ENCODE peak calls at places on chromosomes 6 and 20, in seven cellular contexts. E is suprapubic skin, K is spleen, O is ovary, B is IMR-90, S is tibial nerve, D is adrenal gland. Y is an unnamed sample. For H3K27me3, the result is how much of the 10 kb centered on the place peaks cover.

GRCh38 chr6:93376026-93376540 is 43.3 kb downstream of the EPHA7 start:
- DNase-seq in E (no peak), K (no peak), O (no peak), B (no peak), S (no peak), D (no peak), Y (no peak)

GRCh38 chr6:170271771-170272314 is 19.0 kb downstream of the DLL1 start:
- DNase-seq in E (no peak), K (peak), O (no peak), B (no peak), S (no peak), D (peak), Y (peak)

GRCh38 chr6:105844275-105844848 is 241.8 kb upstream of the PRDM1 start:
- DNase-seq in E (no peak), K (no peak), O (peak), B (peak), S (no peak), D (peak), Y (peak)

GRCh38 chr6:17986656-17987575 is 519 bp downstream of the KIF13A start:
- DNase-seq in E (peak), K (peak), O (peak), B (peak), S (peak), D (peak), Y (peak)

GRCh38 chr6:32108094-32108627 is 977 bp downstream of the TNXB start:
- DNase-seq in E (peak), K (no peak), O (peak), B (peak), S (peak), D (peak), Y (peak)

GRCh38 chr6:46969206-46969605 is 47.5 kb upstream of the ADGRF5 start:
- DNase-seq in E (no peak), K (no peak), O (no peak), B (no peak), S (no peak), D (no peak), Y (no peak)

GRCh38 chr6:132063204-132063603 is 112.0 kb upstream of the CCN2 start:
- DNase-seq in E (no peak), K (no peak), O (no peak), B (peak), S (no peak), D (no peak), Y (no peak)

GRCh38 chr6:15266423-15266996 is 20.6 kb downstream of the JARID2 start:
- DNase-seq in E (no peak), K (no peak), O (no peak), B (no peak), S (no peak), D (no peak), Y (peak)

GRCh38 chr6:153941768-153942167 is 97.3 kb upstream of the OPRM1 start:
- DNase-seq in E (no peak), K (no peak), O (no peak), B (no peak), S (no peak), D (no peak), Y (no peak)

GRCh38 chr6:143336446-143337152 is 113.9 kb downstream of the ADAT2 start:
- DNase-seq in E (no peak), K (no peak), O (no peak), B (peak), S (no peak), D (no peak), Y (no peak)

GRCh38 chr6:106858653-106859092 is 115.9 kb downstream of the CD24 start:
- DNase-seq in E (no peak), K (no peak), O (no peak), B (peak), S (no peak), D (no peak), Y (no peak)

GRCh38 chr20:49669601-49670189 is 44.0 kb downstream of the B4GALT5 start:
- DNase-seq in E (no peak), K (no peak), O (no peak), B (no peak), S (no peak), D (no peak), Y (no peak)

GRCh38 chr6:15351631-15352030 is 105.8 kb downstream of the JARID2 start:
- DNase-seq in E (no peak), K (no peak), O (peak), B (peak), S (no peak), D (peak), Y (peak)

GRCh38 chr6:17096657-17097056 is 5.2 kb upstream of the STMND1 start:
- DNase-seq in E (no peak), K (no peak), O (no peak), B (no peak), S (no peak), D (no peak), Y (no peak)

GRCh38 chr20:6828794-6829423 is 61.4 kb downstream of the BMP2 start:
- DNase-seq in E (peak), K (no peak), O (peak), B (peak), S (peak), D (peak), Y (peak)

GRCh38 chr20:3172933-3173581 is at the start of gene LZTS3:
- DNase-seq in E (peak), K (peak), O (peak), B (peak), S (peak), D (peak), Y (peak)

GRCh38 chr6:156396068-156396771 is 381.0 kb upstream of the ARID1B start:
- DNase-seq in E (no peak), K (no peak), O (no peak), B (no peak), S (no peak), D (no peak), Y (no peak)

GRCh38 chr6:137218473-137218916 is 690 bp downstream of the IFNGR1 start:
- DNase-seq in E (peak), K (no peak), O (no peak), B (peak), S (no peak), D (peak), Y (no peak)

GRCh38 chr6:35052694-35053565 is 88.2 kb downstream of the TCP11 start:
- DNase-seq in E (peak), K (no peak), O (peak), B (peak), S (peak), D (peak), Y (peak)

GRCh38 chr6:92329416-92329815 is 1089.9 kb downstream of the EPHA7 start:
- DNase-seq in E (no peak), K (no peak), O (no peak), B (peak), S (no peak), D (no peak), Y (no peak)

GRCh38 chr6:2171728-2172127 is 73.7 kb downstream of the GMDS start:
- DNase-seq in E (no peak), K (no peak), O (no peak), B (no peak), S (no peak), D (no peak), Y (no peak)

GRCh38 chr20:58023781-58024180 is 204.7 kb downstream of the ANKRD60 start:
- DNase-seq in E (no peak), K (no peak), O (no peak), B (no peak), S (no peak), D (peak), Y (no peak)

GRCh38 chr6:166775180-166775922 is 148.3 kb upstream of the RPS6KA2 start:
- DNase-seq in E (no peak), K (no peak), O (peak), B (peak), S (no peak), D (peak), Y (peak)

GRCh38 chr6:156440688-156441087 is 336.5 kb upstream of the ARID1B start:
- DNase-seq in E (no peak), K (no peak), O (no peak), B (no peak), S (no peak), D (no peak), Y (no peak)

GRCh38 chr20:46365483-46366215 is 40.8 kb downstream of the ELMO2 start:
- DNase-seq in E (no peak), K (no peak), O (no peak), B (no peak), S (no peak), D (peak), Y (no peak)

GRCh38 chr20:23331951-23332350 is 18.6 kb upstream of the NXT1 start:
- DNase-seq in E (no peak), K (no peak), O (no peak), B (no peak), S (no peak), D (no peak), Y (no peak)

GRCh38 chr6:66662196-66662595 is 955.2 kb upstream of the EYS start:
- DNase-seq in E (no peak), K (no peak), O (no peak), B (peak), S (no peak), D (no peak), Y (no peak)

GRCh38 chr20:48421547-48421946 is 406.3 kb downstream of the PREX1 start:
- DNase-seq in E (no peak), K (no peak), O (no peak), B (no peak), S (no peak), D (no peak), Y (no peak)

GRCh38 chr20:9015984-9016324 is 52.9 kb upstream of the PLCB4 start:
- DNase-seq in E (no peak), K (no peak), O (no peak), B (peak), S (no peak), D (no peak), Y (no peak)

GRCh38 chr6:121305957-121306607 is 28.2 kb downstream of the TBC1D32 start:
- DNase-seq in E (no peak), K (no peak), O (no peak), B (peak), S (no peak), D (no peak), Y (no peak)

GRCh38 chr20:34439168-34439567 is 76.1 kb downstream of the ITCH start:
- DNase-seq in E (no peak), K (no peak), O (no peak), B (no peak), S (no peak), D (no peak), Y (no peak)

GRCh38 chr20:59137532-59137931 is 26.1 kb upstream of the ZNF831 start:
- DNase-seq in E (no peak), K (no peak), O (no peak), B (no peak), S (no peak), D (no peak), Y (peak)

GRCh38 chr6:127816643-127817042 is 84.2 kb downstream of the THEMIS start:
- DNase-seq in E (no peak), K (no peak), O (no peak), B (no peak), S (no peak), D (no peak), Y (no peak)

GRCh38 chr6:34531580-34532201 is 24.4 kb downstream of the SPDEF start:
- DNase-seq in E (no peak), K (peak), O (peak), B (peak), S (peak), D (peak), Y (peak)

GRCh38 chr6:134784336-134784735 is 165.6 kb downstream of the ALDH8A1 start:
- DNase-seq in E (no peak), K (no peak), O (no peak), B (no peak), S (no peak), D (no peak), Y (no peak)

GRCh38 chr6:136341367-136341766 is 51.7 kb upstream of the BCLAF1 start:
- DNase-seq in E (no peak), K (no peak), O (no peak), B (no peak), S (no peak), D (no peak), Y (no peak)

GRCh38 chr6:69763763-69764162 is 33.0 kb downstream of the LMBRD1 start:
- DNase-seq in E (no peak), K (no peak), O (no peak), B (no peak), S (no peak), D (no peak), Y (no peak)

GRCh38 chr6:155313602-155314091 is 637 bp downstream of the TFB1M start:
- DNase-seq in E (no peak), K (no peak), O (no peak), B (no peak), S (no peak), D (no peak), Y (no peak)

GRCh38 chr6:40997256-40997957 is 41.6 kb downstream of the UNC5CL start:
- DNase-seq in E (no peak), K (no peak), O (no peak), B (peak), S (no peak), D (peak), Y (no peak)

GRCh38 chr20:44280387-44280786 is 30.6 kb downstream of the FITM2 start:
- DNase-seq in E (no peak), K (no peak), O (no peak), B (no peak), S (no peak), D (no peak), Y (no peak)

DNA sequence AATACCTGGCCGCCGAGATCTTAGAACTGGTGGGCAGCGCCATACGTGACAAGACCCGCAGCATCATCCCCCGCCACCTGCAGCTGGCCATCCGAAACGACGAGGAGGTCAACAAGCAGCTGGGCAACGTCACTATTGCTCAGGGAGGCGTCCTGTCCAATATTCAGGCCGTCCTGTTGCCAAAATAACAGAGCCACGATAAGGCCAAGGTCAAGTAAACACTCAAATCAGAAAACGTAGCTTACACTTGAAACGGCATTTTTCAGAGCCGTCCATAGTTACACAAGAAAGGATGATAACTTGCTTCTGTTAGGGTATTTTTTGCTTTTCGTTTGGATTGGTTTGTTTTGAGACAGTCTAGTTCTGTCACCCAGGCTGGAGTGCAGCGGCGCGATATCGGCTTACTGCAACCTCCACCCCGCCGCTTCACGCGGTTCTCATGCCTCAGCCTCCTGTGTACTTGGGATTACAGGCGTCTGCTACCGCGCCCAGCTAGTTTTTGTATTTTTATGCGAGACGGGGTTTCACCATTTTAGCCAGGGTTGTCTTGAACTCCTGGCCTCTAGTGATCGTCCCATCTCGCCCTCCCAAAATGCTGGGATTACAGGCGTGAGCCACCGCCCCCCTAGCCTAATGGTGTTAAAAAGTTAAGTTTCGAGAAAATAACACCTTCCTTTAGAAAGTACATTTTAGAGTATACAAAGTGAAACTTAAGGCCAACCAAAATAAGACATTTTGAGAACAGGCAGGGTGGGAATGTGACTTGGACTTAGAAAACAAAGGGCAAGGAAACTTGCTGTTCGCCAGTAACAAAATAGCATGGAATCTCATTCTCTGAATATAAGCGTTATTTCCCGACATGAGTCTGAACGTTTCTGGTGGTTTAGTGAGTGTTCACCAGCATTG is 42.8 kb upstream of the HFE start:
- DNase-seq in E (no peak), K (peak), O (peak), B (peak), S (no peak), D (peak), Y (no peak)
- TF ChIP-seq POLR2A in E (no peak), K (no peak), O (no peak), B (no peak), S (no peak), D (no peak), Y (no peak)

GRCh38 chr20:56783826-56784225 is 154.7 kb downstream of the TFAP2C start:
- DNase-seq in E (no peak), K (no peak), O (no peak), B (no peak), S (no peak), D (no peak), Y (no peak)

GRCh38 chr20:56788671-56789610 is 159.8 kb downstream of the TFAP2C start:
- DNase-seq in E (no peak), K (no peak), O (no peak), B (no peak), S (no peak), D (no peak), Y (no peak)

GRCh38 chr20:56786503-56786902 is 157.4 kb downstream of the TFAP2C start:
- DNase-seq in E (no peak), K (peak), O (no peak), B (no peak), S (no peak), D (no peak), Y (no peak)

GRCh38 chr20:56793916-56794315 is 164.8 kb downstream of the TFAP2C start:
- DNase-seq in E (no peak), K (no peak), O (no peak), B (no peak), S (no peak), D (no peak), Y (no peak)

GRCh38 chr20:56788041-56788670 is 159.1 kb downstream of the TFAP2C start:
- DNase-seq in E (no peak), K (peak), O (no peak), B (peak), S (no peak), D (peak), Y (no peak)
- H3K27ac ChIP-seq in E (peak), K (no peak), O (no peak), B (peak), S (peak), D (peak), Y (peak)

GRCh38 chr20:24339179-24339578 is 130.2 kb upstream of the SYNDIG1 start:
- DNase-seq in E (no peak), K (no peak), O (no peak), B (no peak), S (no peak), D (no peak), Y (no peak)
- H3K27me3 ChIP-seq in E (under half), K (under half), O (under half), B (under half), S (under half), D (under half), Y (under half)

DNA sequence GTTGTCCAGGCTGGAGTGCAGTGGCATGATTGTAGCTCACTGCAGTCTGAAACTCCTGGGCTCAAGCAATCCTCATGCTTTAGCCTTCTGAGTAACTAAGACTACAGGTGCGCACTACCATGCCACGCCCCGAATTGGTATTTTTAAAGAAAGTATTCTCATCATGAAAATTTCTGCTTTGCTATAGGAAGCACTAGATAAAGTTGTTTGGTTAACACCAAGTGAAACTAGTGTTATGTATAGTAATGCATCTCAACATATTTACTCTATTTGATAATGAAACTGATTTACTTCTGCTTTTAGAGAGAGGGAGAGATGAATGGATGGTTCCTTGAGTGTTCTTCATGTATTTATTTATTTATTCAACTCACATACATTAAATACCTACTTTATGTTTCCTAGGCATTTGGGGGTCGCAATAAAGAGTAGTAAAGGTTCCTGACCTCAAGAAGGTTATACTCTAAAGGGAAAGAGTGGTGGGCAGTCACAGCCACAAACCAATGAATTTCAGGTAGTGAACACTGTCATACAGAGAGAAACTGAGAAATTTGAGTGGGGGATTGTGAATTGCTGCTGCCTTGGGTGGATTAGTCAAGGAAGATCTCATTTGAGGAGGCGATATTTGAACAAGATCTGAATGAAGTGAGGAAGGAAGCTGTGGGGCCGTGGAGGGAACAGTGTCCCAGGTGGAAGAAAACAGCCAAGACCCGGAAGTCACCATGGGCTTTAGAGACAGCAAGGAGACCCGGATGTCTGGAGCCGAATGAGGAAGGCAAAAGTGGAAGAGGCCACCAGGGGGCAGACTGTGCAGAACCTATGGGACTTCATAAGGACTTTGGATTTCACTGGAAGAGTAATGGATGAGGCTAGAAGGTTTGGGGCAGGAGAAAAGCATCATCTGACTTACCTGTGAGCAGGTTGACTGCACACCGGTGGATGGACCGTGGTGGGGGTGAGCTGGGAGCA is 185.6 kb downstream of the TSHZ2 start:
- DNase-seq in E (peak), K (peak), O (peak), B (peak), S (no peak), D (peak), Y (no peak)
- TF ChIP-seq POLR2A in E (no peak), K (no peak), O (no peak), B (no peak), S (no peak), D (no peak), Y (no peak)